ENCODE peak calls at places on chromosome 14, in nine cellular contexts. E, I, B, G, D, Q, J, A and X are unnamed samples.

GRCh38 chr14:45298427-45299117 is 45.6 kb upstream of the MIS18BP1 start:
- DNase-seq in E (no peak), I (no peak), B (no peak), G (no peak), D (no peak), Q (no peak), J (no peak), A (no peak), X (no peak)

GRCh38 chr14:25484194-25484593 is 434.2 kb upstream of the STXBP6 start:
- DNase-seq in E (no peak), I (no peak), B (no peak), G (no peak), D (no peak), Q (no peak), J (peak; percentile 68), A (no peak), X (no peak)

GRCh38 chr14:106277503-106277902 is 751.1 kb downstream of the TMEM121 start:
- DNase-seq in E (no peak), I (no peak), B (no peak), G (peak; percentile 12), D (no peak), Q (no peak), J (no peak), A (no peak), X (no peak)

GRCh38 chr14:66649515-66649914 is 141.6 kb downstream of the GPHN start:
- DNase-seq in E (no peak), I (no peak), B (no peak), G (no peak), D (no peak), Q (no peak), J (no peak), A (peak; percentile 3), X (no peak)

GRCh38 chr14:67461341-67461985 is 27.1 kb downstream of the TMEM229B start:
- DNase-seq in E (no peak), I (no peak), B (peak; percentile 39), G (no peak), D (no peak), Q (no peak), J (no peak), A (no peak), X (peak; percentile 68)

GRCh38 chr14:60276347-60276746 is 27.3 kb downstream of the PPM1A start:
- DNase-seq in E (no peak), I (no peak), B (no peak), G (no peak), D (no peak), Q (no peak), J (no peak), A (no peak), X (no peak)

GRCh38 chr14:93987376-93987775 is 9.7 kb upstream of the CCDC197 start:
- DNase-seq in E (no peak), I (no peak), B (no peak), G (no peak), D (no peak), Q (no peak), J (no peak), A (no peak), X (peak; percentile 60)

GRCh38 chr14:38197761-38198345 is 9.9 kb upstream of the SSTR1 start:
- DNase-seq in E (no peak), I (no peak), B (no peak), G (no peak), D (no peak), Q (no peak), J (no peak), A (no peak), X (no peak)

GRCh38 chr14:23078692-23079116 is 16.2 kb downstream of the ACIN1 start:
- DNase-seq in E (peak; percentile 76), I (no peak), B (peak; percentile 93), G (no peak), D (peak; percentile 87), Q (no peak), J (no peak), A (no peak), X (no peak)

GRCh38 chr14:64942531-64943111 is at the start of gene GPX2:
- DNase-seq in E (peak; percentile 87), I (no peak), B (no peak), G (no peak), D (no peak), Q (no peak), J (peak; percentile 96), A (no peak), X (no peak)

GRCh38 chr14:87705439-87705896 is 287.5 kb downstream of the GALC start:
- DNase-seq in E (no peak), I (no peak), B (no peak), G (no peak), D (no peak), Q (no peak), J (no peak), A (no peak), X (no peak)

GRCh38 chr14:84533181-84533580 is 996.8 kb upstream of the FLRT2 start:
- DNase-seq in E (no peak), I (no peak), B (no peak), G (no peak), D (no peak), Q (no peak), J (no peak), A (no peak), X (no peak)

GRCh38 chr14:36556811-36557433 is 25.5 kb downstream of the NKX2-8 start:
- DNase-seq in E (peak; percentile 40), I (peak; percentile 36), B (no peak), G (no peak), D (no peak), Q (no peak), J (no peak), A (no peak), X (peak; percentile 46)

GRCh38 chr14:100474176-100474575 is 113.0 kb downstream of the BEGAIN start:
- DNase-seq in E (no peak), I (no peak), B (no peak), G (no peak), D (no peak), Q (no peak), J (peak; percentile 38), A (no peak), X (no peak)

GRCh38 chr14:28375295-28375694 is 391.3 kb upstream of the FOXG1 start:
- DNase-seq in E (no peak), I (peak; percentile 22), B (peak; percentile 22), G (no peak), D (no peak), Q (peak; percentile 63), J (no peak), A (no peak), X (no peak)

GRCh38 chr14:101808020-101808641 is 46.6 kb downstream of the PPP2R5C start:
- DNase-seq in E (no peak), I (no peak), B (no peak), G (no peak), D (no peak), Q (peak; percentile 81), J (no peak), A (no peak), X (no peak)

GRCh38 chr14:31029016-31029970 is 3.1 kb upstream of the STRN3 start:
- DNase-seq in E (no peak), I (no peak), B (no peak), G (no peak), D (no peak), Q (no peak), J (no peak), A (no peak), X (no peak)

GRCh38 chr14:69543341-69544249 is 31.1 kb downstream of the CCDC177 start:
- DNase-seq in E (peak; percentile 57), I (no peak), B (peak; percentile 56), G (no peak), D (peak; percentile 83), Q (peak; percentile 38), J (no peak), A (peak; percentile 12), X (no peak)